ENCODE peak calls at places on chromosomes 4 and X, in ten cellular contexts. H is stimulated activated CD8-positive, alpha-beta memory T cell treated with anti-CD3 and anti-CD28 coated beads, Interleukin-15, amount 100 ng/mL, for 24 hours; R is HuH-7.5; C is mucosa of gallbladder; P is NCI-H345; A is LoVo; K is aorta; I is glutamatergic neuron; W is LHCN-M2; Z is H54. B is an unnamed sample.

GRCh38 chr4:113223001-113223400 is 173.5 kb downstream of the ANK2 start:
- DNase-seq in C (no peak), H (no peak), K (no peak), R (no peak), Z (no peak), W (peak; percentile 24), P (no peak), I (no peak), A (no peak), B (no peak)

GRCh38 chrX:123835661-123836371 is 24.0 kb upstream of the XIAP start:
- DNase-seq in K (no peak), H (no peak), R (no peak), W (peak; percentile 68), A (peak; percentile 74), P (no peak), I (no peak), Z (peak; percentile 38), C (no peak), B (no peak)

GRCh38 chr4:160364217-160364616 is 1261.3 kb downstream of the RAPGEF2 start:
- DNase-seq in K (no peak), P (no peak), C (no peak), R (no peak), W (no peak), A (no peak), Z (no peak), I (no peak), H (no peak), B (no peak)

GRCh38 chr4:146342600-146343192 is 128.4 kb downstream of the REELD1 start:
- DNase-seq in C (no peak), K (no peak), P (peak; percentile 21), R (no peak), H (no peak), A (peak; percentile 52), Z (no peak), I (no peak), W (peak; percentile 28), B (no peak)

GRCh38 chr4:147480891-147481576 is at the start of gene EDNRA:
- DNase-seq in Z (no peak), C (peak; percentile 17), A (no peak), H (no peak), W (peak; percentile 77), K (peak; percentile 60), P (no peak), R (no peak), I (peak; percentile 67), B (peak; percentile 38)

GRCh38 chr4:158903079-158903456 is 134.2 kb downstream of the FNIP2 start:
- DNase-seq in A (no peak), I (no peak), P (no peak), K (no peak), H (no peak), Z (no peak), R (no peak), W (no peak), C (no peak), B (no peak)

GRCh38 chr4:109256847-109257246 is 45.6 kb downstream of the COL25A1 start:
- DNase-seq in W (no peak), I (no peak), R (no peak), C (no peak), A (no peak), K (no peak), H (no peak), P (no peak), Z (no peak), B (no peak)

GRCh38 chr4:188341428-188341827 is 202.2 kb downstream of the TRIML1 start:
- DNase-seq in C (no peak), P (no peak), A (no peak), Z (no peak), K (no peak), I (no peak), H (no peak), R (no peak), W (no peak), B (no peak)

GRCh38 chr4:41832961-41833360 is 84.4 kb upstream of the PHOX2B start:
- DNase-seq in H (no peak), A (no peak), P (no peak), K (no peak), Z (no peak), I (no peak), W (no peak), R (no peak), C (no peak), B (no peak)

B was measured in left lung.